ENCODE peak calls at places on chromosome 1, in four cellular contexts. I, J, R and V are unnamed samples. For H3K27me3, the result is how much of the 10 kb centered on the place peaks cover.

GRCh38 chr1:10497109-10497508 is 22.4 kb downstream of the PEX14 start:
- DNase-seq in I (no peak), J (no peak), R (no peak), V (no peak)

GRCh38 chr1:10353282-10353681 is 45.6 kb upstream of the PGD start:
- DNase-seq in I (peak), J (no peak), R (no peak), V (peak)

GRCh38 chr1:923131-923990 is at the start of gene SAMD11:
- DNase-seq in I (peak), J (no peak), R (peak), V (peak)

GRCh38 chr1:224245188-224245587 is 62.1 kb downstream of the DEGS1 start:
- DNase-seq in I (peak), J (no peak), R (peak), V (no peak)

GRCh38 chr1:42137766-42138165 is 15.4 kb upstream of the GUCA2B start:
- DNase-seq in I (no peak), J (no peak), R (no peak), V (no peak)

GRCh38 chr1:208433086-208433485 is 188.9 kb upstream of the PLXNA2 start:
- DNase-seq in I (no peak), J (peak), R (no peak), V (no peak)

GRCh38 chr1:61124691-61125090 is 42.3 kb downstream of the NFIA start:
- DNase-seq in I (no peak), J (no peak), R (no peak), V (no peak)

GRCh38 chr1:183841950-183842816 is 37.3 kb downstream of the RGL1 start:
- DNase-seq in I (peak), J (peak), R (no peak), V (no peak)

GRCh38 chr1:237204841-237205240 is 162.9 kb downstream of the RYR2 start:
- DNase-seq in I (no peak), J (no peak), R (no peak), V (no peak)

GRCh38 chr1:236433819-236434315 is 39.8 kb downstream of the EDARADD start:
- DNase-seq in I (no peak), J (no peak), R (no peak), V (no peak)

GRCh38 chr1:181208967-181209366 is 120.5 kb downstream of the IER5 start:
- DNase-seq in I (no peak), J (no peak), R (no peak), V (no peak)

GRCh38 chr1:42423621-42424200 is 32.1 kb downstream of the ZMYND12 start:
- DNase-seq in I (no peak), J (no peak), R (no peak), V (no peak)

GRCh38 chr1:48726557-48726956 is 50.1 kb downstream of the BEND5 start:
- DNase-seq in I (no peak), J (no peak), R (no peak), V (no peak)

GRCh38 chr1:110734146-110734680 is 59.5 kb upstream of the KCNA3 start:
- DNase-seq in I (no peak), J (no peak), R (no peak), V (no peak)

GRCh38 chr1:83043192-83043591 is 955.7 kb downstream of the TTLL7 start:
- DNase-seq in I (no peak), J (no peak), R (no peak), V (no peak)

GRCh38 chr1:210467440-210468040 is 138.8 kb downstream of the HHAT start:
- DNase-seq in I (no peak), J (no peak), R (no peak), V (no peak)

GRCh38 chr1:10910490-10911273 is 101.8 kb upstream of the TARDBP start:
- DNase-seq in I (peak), J (no peak), R (peak), V (no peak)

GRCh38 chr1:37691497-37692077 is 729 bp upstream of the CDCA8 start:
- DNase-seq in I (peak), J (peak), R (peak), V (no peak)

GRCh38 chr1:115062542-115063004 is 26.7 kb downstream of the TSPAN2 start:
- DNase-seq in I (peak), J (peak), R (peak), V (no peak)

GRCh38 chr1:171298696-171299095 is 15.3 kb upstream of the FMO4 start:
- DNase-seq in I (no peak), J (no peak), R (no peak), V (peak)

GRCh38 chr1:95451054-95451453 is 217.0 kb downstream of the RWDD3 start:
- DNase-seq in I (no peak), J (peak), R (no peak), V (no peak)

GRCh38 chr1:15571266-15571665 is 13.6 kb downstream of the AGMAT start:
- DNase-seq in I (no peak), J (no peak), R (no peak), V (no peak)
- H3K4me3 ChIP-seq in I (no peak), J (no peak), R (no peak), V (no peak)

GRCh38 chr1:20530261-20530660 is 22.1 kb upstream of the FAM43B start:
- DNase-seq in I (no peak), J (no peak), R (no peak), V (no peak)

GRCh38 chr1:20534659-20535417 is 17.5 kb upstream of the FAM43B start:
- DNase-seq in I (no peak), J (no peak), R (no peak), V (no peak)

GRCh38 chr1:20538227-20538626 is 14.1 kb upstream of the FAM43B start:
- DNase-seq in I (no peak), J (no peak), R (no peak), V (no peak)

GRCh38 chr1:20530901-20531300 is 21.5 kb upstream of the FAM43B start:
- DNase-seq in I (no peak), J (no peak), R (no peak), V (no peak)

DNA sequence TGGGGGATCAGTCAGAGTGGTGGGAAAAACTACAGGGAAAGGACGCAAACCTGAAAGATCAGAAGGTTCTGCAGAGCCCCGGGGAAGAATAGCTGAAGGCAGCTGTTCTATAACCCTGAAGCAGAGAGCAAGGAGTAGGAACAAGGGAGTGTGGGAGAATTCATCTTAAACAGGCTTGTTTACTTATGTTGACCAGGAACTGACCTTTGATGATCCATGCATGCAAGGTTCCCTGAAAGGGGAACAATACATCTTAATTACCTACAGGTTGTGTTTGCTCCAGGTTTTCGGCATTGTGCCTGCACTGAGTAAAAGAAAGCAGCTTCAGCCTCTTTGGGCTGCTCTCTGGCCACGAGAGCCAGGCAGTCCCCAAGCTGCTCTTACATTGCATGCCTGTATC is 18.7 kb upstream of the FAM43B start:
- DNase-seq in I (no peak), J (no peak), R (no peak), V (no peak)
- H3K27me3 ChIP-seq in I (half or more), J (under half), R (under half), V (under half)

GRCh38 chr1:6580588-6581270 is 935 bp downstream of the ZBTB48 start:
- DNase-seq in I (no peak), J (no peak), R (peak), V (peak)

GRCh38 chr1:6580119-6580587 is 359 bp downstream of the ZBTB48 start:
- DNase-seq in I (no peak), J (no peak), R (no peak), V (no peak)

GRCh38 chr1:6577831-6578525 is 1.8 kb upstream of the ZBTB48 start:
- DNase-seq in I (no peak), J (no peak), R (no peak), V (peak)

GRCh38 chr1:6579374-6580118 is at the start of gene ZBTB48:
- DNase-seq in I (peak), J (peak), R (peak), V (peak)

DNA sequence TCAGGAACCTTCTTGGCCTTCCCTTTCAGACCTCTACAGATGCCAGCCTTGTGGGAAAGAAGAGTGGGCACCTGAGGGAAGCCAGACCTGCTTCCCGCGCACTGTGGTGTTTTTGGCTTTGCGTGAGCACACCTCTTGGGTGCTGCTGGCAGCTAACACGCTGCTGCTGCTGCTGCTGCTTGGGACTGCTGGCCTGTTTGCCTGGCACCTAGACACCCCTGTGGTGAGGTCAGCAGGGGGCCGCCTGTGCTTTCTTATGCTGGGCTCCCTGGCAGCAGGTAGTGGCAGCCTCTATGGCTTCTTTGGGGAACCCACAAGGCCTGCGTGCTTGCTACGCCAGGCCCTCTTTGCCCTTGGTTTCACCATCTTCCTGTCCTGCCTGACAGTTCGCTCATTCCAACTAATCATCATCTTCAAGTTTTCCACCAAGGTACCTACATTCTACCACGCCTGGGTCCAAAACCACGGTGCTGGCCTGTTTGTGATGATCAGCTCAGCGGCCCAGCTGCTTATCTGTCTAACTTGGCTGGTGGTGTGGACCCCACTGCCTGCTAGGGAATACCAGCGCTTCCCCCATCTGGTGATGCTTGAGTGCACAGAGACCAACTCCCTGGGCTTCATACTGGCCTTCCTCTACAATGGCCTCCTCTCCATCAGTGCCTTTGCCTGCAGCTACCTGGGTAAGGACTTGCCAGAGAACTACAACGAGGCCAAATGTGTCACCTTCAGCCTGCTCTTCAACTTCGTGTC is 995 bp upstream of the ZBTB48 start:
- DNase-seq in I (no peak), J (no peak), R (no peak), V (peak)
- H3K4me3 ChIP-seq in I (no peak), J (no peak), R (no peak), V (no peak)

GRCh38 chr1:226473325-226473724 is 65.4 kb upstream of the PARP1 start:
- DNase-seq in I (no peak), J (no peak), R (no peak), V (no peak)

GRCh38 chr1:226470921-226471320 is 63.0 kb upstream of the PARP1 start:
- DNase-seq in I (no peak), J (no peak), R (no peak), V (no peak)

GRCh38 chr1:226474041-226474440 is 66.1 kb upstream of the PARP1 start:
- DNase-seq in I (no peak), J (no peak), R (no peak), V (no peak)

GRCh38 chr1:226474443-226475111 is 66.7 kb upstream of the PARP1 start:
- DNase-seq in I (no peak), J (no peak), R (no peak), V (peak)

DNA sequence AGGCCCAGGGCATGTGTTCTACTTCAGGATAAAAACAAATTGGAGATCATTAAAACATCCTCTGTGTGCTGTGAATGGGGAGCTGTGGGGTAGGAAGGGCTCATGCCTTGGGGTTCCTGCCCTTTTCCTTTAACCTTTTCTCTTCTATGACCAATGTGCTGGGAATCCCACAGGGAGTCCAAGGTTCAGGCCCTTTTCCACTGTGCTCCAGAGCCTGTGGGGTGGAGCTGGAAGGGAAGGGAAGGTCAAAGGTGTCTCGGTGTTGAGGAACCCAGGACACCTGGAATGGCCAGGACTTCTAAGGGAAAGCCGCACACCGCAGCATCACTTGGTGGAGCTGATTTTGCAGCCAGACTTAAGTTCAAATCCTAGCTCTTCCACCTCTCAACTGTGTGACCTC is 63.6 kb upstream of the PARP1 start:
- DNase-seq in I (no peak), J (no peak), R (no peak), V (no peak)
- H3K27me3 ChIP-seq in I (under half), J (under half), R (under half), V (under half)